ENCODE peak calls at places on chromosome 6, in six cellular contexts. J is psoas muscle, O is fibroblast of villous mesenchyme, P is cardiac muscle cell, Z is fibroblast of lung, N is choroid plexus epithelial cell. V is an unnamed sample.

GRCh38 chr6:16758163-16758975 is 2.9 kb downstream of the ATXN1 start:
- DNase-seq in J (no peak), O (peak), P (peak), Z (peak), N (peak), V (peak)

GRCh38 chr6:124777834-124778233 is 184.4 kb upstream of the RNF217 start:
- DNase-seq in J (no peak), O (no peak), P (no peak), Z (no peak), N (no peak), V (no peak)

GRCh38 chr6:26607434-26608230 is 10.9 kb downstream of the ABT1 start:
- DNase-seq in J (no peak), O (peak), P (peak), Z (peak), N (peak), V (peak)

GRCh38 chr6:28673800-28674671 is 148.4 kb downstream of the GPX5 start:
- DNase-seq in J (no peak), O (peak), P (peak), Z (peak), N (peak), V (peak)

GRCh38 chr6:119137194-119138072 is 59.0 kb upstream of the FAM184A start:
- DNase-seq in J (no peak), O (peak), P (no peak), Z (peak), N (peak), V (peak)

GRCh38 chr6:105196076-105196475 is 16.3 kb upstream of the POPDC3 start:
- DNase-seq in J (no peak), O (no peak), P (no peak), Z (peak), N (peak), V (peak)

GRCh38 chr6:170102038-170102437 is 188.8 kb downstream of the DLL1 start:
- DNase-seq in J (no peak), O (no peak), P (no peak), Z (no peak), N (no peak), V (no peak)

GRCh38 chr6:30612687-30613248 is 4.3 kb downstream of the PPP1R10 start:
- DNase-seq in J (no peak), O (peak), P (no peak), Z (peak), N (peak), V (peak)

GRCh38 chr6:57075092-57075491 is 14.9 kb upstream of the ZNF451 start:
- DNase-seq in J (no peak), O (no peak), P (no peak), Z (no peak), N (no peak), V (no peak)

GRCh38 chr6:104958720-104959452 is 2.0 kb downstream of the LIN28B start:
- DNase-seq in J (no peak), O (peak), P (peak), Z (no peak), N (peak), V (no peak)

GRCh38 chr6:115821798-115822197 is 238.9 kb downstream of the FRK start:
- DNase-seq in J (no peak), O (no peak), P (no peak), Z (no peak), N (no peak), V (no peak)

GRCh38 chr6:104908031-104908430 is 48.3 kb upstream of the HACE1 start:
- DNase-seq in J (no peak), O (no peak), P (no peak), Z (no peak), N (no peak), V (no peak)

GRCh38 chr6:33207569-33208088 is 671 bp upstream of the RING1 start:
- DNase-seq in J (peak), O (peak), P (peak), Z (peak), N (peak), V (peak)

GRCh38 chr6:147366290-147366689 is 142.2 kb upstream of the SAMD5 start:
- DNase-seq in J (no peak), O (no peak), P (no peak), Z (no peak), N (peak), V (peak)

GRCh38 chr6:170164271-170164900 is 126.5 kb downstream of the DLL1 start:
- DNase-seq in J (peak), O (no peak), P (no peak), Z (no peak), N (no peak), V (no peak)

GRCh38 chr6:115680621-115681020 is 380.1 kb downstream of the FRK start:
- DNase-seq in J (no peak), O (no peak), P (no peak), Z (no peak), N (no peak), V (no peak)

GRCh38 chr6:109082178-109082577 is 12.5 kb downstream of the SESN1 start:
- DNase-seq in J (no peak), O (no peak), P (no peak), Z (peak), N (peak), V (no peak)

GRCh38 chr6:77383026-77383425 is 80.3 kb downstream of the HTR1B start:
- DNase-seq in J (no peak), O (peak), P (no peak), Z (no peak), N (no peak), V (no peak)

GRCh38 chr6:139580592-139581484 is 206.4 kb upstream of the CITED2 start:
- DNase-seq in J (no peak), O (no peak), P (no peak), Z (no peak), N (no peak), V (no peak)

GRCh38 chr6:35264550-35265274 is 5.2 kb downstream of the ZNF76 start:
- DNase-seq in J (no peak), O (no peak), P (peak), Z (no peak), N (no peak), V (no peak)

GRCh38 chr6:68634503-68635411 is at the start of gene ADGRB3:
- DNase-seq in J (peak), O (peak), P (peak), Z (peak), N (peak), V (peak)

GRCh38 chr6:168609026-168609685 is 168.2 kb downstream of the SMOC2 start:
- DNase-seq in J (no peak), O (no peak), P (no peak), Z (no peak), N (no peak), V (no peak)

GRCh38 chr6:16244869-16245451 is 6.6 kb downstream of the GMPR start:
- DNase-seq in J (no peak), O (no peak), P (peak), Z (peak), N (peak), V (peak)

GRCh38 chr6:91633374-91634184 is 1046.7 kb upstream of the MAP3K7 start:
- DNase-seq in J (no peak), O (peak), P (no peak), Z (no peak), N (no peak), V (no peak)

GRCh38 chr6:34953084-34954025 is 64.3 kb downstream of the ANKS1A start:
- DNase-seq in J (no peak), O (peak), P (no peak), Z (peak), N (peak), V (peak)

GRCh38 chr6:4670824-4671409 is 105.3 kb upstream of the CDYL start:
- DNase-seq in J (no peak), O (no peak), P (no peak), Z (no peak), N (no peak), V (no peak)

GRCh38 chr6:101806241-101806640 is 412.7 kb downstream of the GRIK2 start:
- DNase-seq in J (no peak), O (peak), P (no peak), Z (peak), N (peak), V (peak)

GRCh38 chr6:56292505-56293181 is 45.3 kb upstream of the COL21A1 start:
- DNase-seq in J (no peak), O (peak), P (peak), Z (peak), N (peak), V (peak)

GRCh38 chr6:136775548-136775947 is 16.7 kb downstream of the MAP3K5 start:
- DNase-seq in J (no peak), O (peak), P (no peak), Z (peak), N (peak), V (peak)

GRCh38 chr6:30042476-30042875 is 18.6 kb upstream of the POLR1H start:
- DNase-seq in J (no peak), O (no peak), P (no peak), Z (no peak), N (peak), V (no peak)

GRCh38 chr6:34005845-34006644 is 139.8 kb downstream of the GRM4 start:
- DNase-seq in J (no peak), O (no peak), P (no peak), Z (no peak), N (no peak), V (no peak)

GRCh38 chr6:118280210-118280609 is 267.9 kb upstream of the PLN start:
- DNase-seq in J (no peak), O (no peak), P (no peak), Z (peak), N (peak), V (no peak)

GRCh38 chr6:113607821-113608545 is 249.2 kb upstream of the MARCKS start:
- DNase-seq in J (no peak), O (no peak), P (no peak), Z (no peak), N (no peak), V (no peak)

GRCh38 chr6:113680351-113680750 is 176.8 kb upstream of the MARCKS start:
- DNase-seq in J (no peak), O (no peak), P (no peak), Z (no peak), N (no peak), V (no peak)

GRCh38 chr6:144317736-144318135 is 32.6 kb downstream of the UTRN start:
- DNase-seq in J (no peak), O (peak), P (no peak), Z (no peak), N (peak), V (peak)

GRCh38 chr6:146289816-146290588 is 253.6 kb upstream of the RAB32 start:
- DNase-seq in J (no peak), O (peak), P (no peak), Z (peak), N (peak), V (peak)
- H3K4me3 ChIP-seq in J (no peak), O (no peak), P (no peak), Z (no peak), N (no peak), V (no peak)

DNA sequence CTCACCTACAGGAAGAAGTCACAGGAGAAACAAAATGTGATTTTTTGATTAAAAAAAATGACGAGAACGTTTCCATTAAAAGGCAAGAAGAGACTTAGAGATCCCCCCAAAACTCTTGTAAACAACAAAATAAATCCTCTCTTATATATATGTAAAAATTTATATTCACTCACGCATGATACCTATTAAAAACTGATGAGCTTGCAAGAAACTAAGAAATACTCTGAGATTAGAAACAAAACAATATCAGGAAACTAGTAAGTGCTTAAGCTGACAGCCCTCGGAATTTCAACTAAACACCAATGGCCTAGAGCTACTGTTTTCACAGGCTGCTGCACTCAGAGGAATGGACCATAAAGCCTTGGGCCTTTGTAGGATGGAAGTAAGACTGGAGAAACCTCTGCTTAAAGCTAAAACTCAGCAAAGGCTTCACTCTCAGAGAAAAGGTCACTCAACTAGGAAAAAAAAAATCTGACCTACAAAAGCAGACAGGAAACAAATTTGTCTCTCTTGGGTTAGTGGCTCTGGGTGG is 63.0 kb downstream of the MAP3K7 start:
- DNase-seq in J (no peak), O (no peak), P (no peak), Z (no peak), N (no peak), V (no peak)
- TF ChIP-seq CTCF in J (no peak), O (no peak), P (no peak), Z (no peak), N (no peak), V (no peak)

GRCh38 chr6:7692453-7692784 is 33.5 kb upstream of the BMP6 start:
- DNase-seq in J (no peak), O (no peak), P (no peak), Z (no peak), N (no peak), V (no peak)
- H3K4me3 ChIP-seq in J (no peak), O (no peak), P (no peak), Z (no peak), N (peak), V (peak)

GRCh38 chr6:112024464-112024863 is 29.4 kb upstream of the CCN6 start:
- DNase-seq in J (no peak), O (no peak), P (no peak), Z (no peak), N (no peak), V (no peak)
- TF ChIP-seq CTCF in J (no peak), O (no peak), P (no peak), Z (no peak), N (no peak), V (no peak)

GRCh38 chr6:12062605-12063004 is 50.5 kb downstream of the HIVEP1 start:
- DNase-seq in J (no peak), O (no peak), P (no peak), Z (no peak), N (no peak), V (no peak)
- H3K4me3 ChIP-seq in J (no peak), O (no peak), P (no peak), Z (no peak), N (no peak), V (no peak)

GRCh38 chr6:43367245-43367984 is 2.0 kb downstream of the ZNF318 start:
- DNase-seq in J (no peak), O (no peak), P (no peak), Z (no peak), N (no peak), V (no peak)
- TF ChIP-seq CTCF in J (no peak), O (no peak), P (no peak), Z (no peak), N (no peak), V (no peak)

GRCh38 chr6:154406869-154407268 is 50.3 kb upstream of the IPCEF1 start:
- DNase-seq in J (no peak), O (no peak), P (no peak), Z (no peak), N (no peak), V (no peak)

GRCh38 chr6:154406301-154406700 is 49.7 kb upstream of the IPCEF1 start:
- DNase-seq in J (no peak), O (no peak), P (no peak), Z (no peak), N (no peak), V (no peak)

GRCh38 chr6:154407440-154407839 is 50.8 kb upstream of the IPCEF1 start:
- DNase-seq in J (no peak), O (no peak), P (no peak), Z (no peak), N (no peak), V (no peak)

GRCh38 chr6:154403803-154404202 is 47.2 kb upstream of the IPCEF1 start:
- DNase-seq in J (no peak), O (peak), P (no peak), Z (peak), N (peak), V (peak)

GRCh38 chr6:154404791-154405400 is 48.3 kb upstream of the IPCEF1 start:
- DNase-seq in J (no peak), O (peak), P (no peak), Z (peak), N (peak), V (peak)
- H3K4me3 ChIP-seq in J (no peak), O (no peak), P (no peak), Z (no peak), N (peak), V (no peak)

GRCh38 chr6:127247114-127248096 is 19.3 kb upstream of the RNF146 start:
- DNase-seq in J (no peak), O (no peak), P (no peak), Z (no peak), N (no peak), V (no peak)
- TF ChIP-seq CTCF in J (no peak), O (no peak), P (no peak), Z (no peak), N (no peak), V (no peak)

GRCh38 chr6:25070547-25071366 is 135.0 kb upstream of the RIPOR2 start:
- DNase-seq in J (peak), O (peak), P (peak), Z (peak), N (peak), V (peak)
- H3K4me3 ChIP-seq in J (no peak), O (no peak), P (no peak), Z (no peak), N (no peak), V (no peak)